ENCODE peak calls at places on chromosomes 12 and 14, in nine cellular contexts. H, X, P, A, F, C, Y, M and B are unnamed samples.

GRCh38 chr12:106113446-106114083 is 25.2 kb downstream of the NUAK1 start:
- DNase-seq in M (no peak), F (no peak), C (peak; percentile 76), Y (no peak), H (no peak), X (peak; percentile 52), A (no peak), P (no peak), B (no peak)

GRCh38 chr12:128268348-128268725 is 1.4 kb downstream of the TMEM132C start:
- DNase-seq in H (no peak), Y (no peak), C (no peak), A (no peak), F (no peak), X (no peak), P (no peak), M (peak; percentile 28), B (no peak)

GRCh38 chr12:130953783-130954543 is at the start of gene ADGRD1:
- DNase-seq in M (peak; percentile 62), A (peak; percentile 93), X (peak; percentile 88), Y (no peak), F (no peak), H (peak; percentile 3), P (no peak), C (no peak), B (peak; percentile 83)

GRCh38 chr12:7354521-7354920 is 50.6 kb downstream of the ACSM4 start:
- DNase-seq in Y (no peak), P (no peak), H (no peak), C (peak; percentile 49), M (no peak), A (no peak), X (no peak), F (no peak), B (no peak)

GRCh38 chr14:74302160-74302628 is 540 bp downstream of the ABCD4 start:
- DNase-seq in C (peak; percentile 55), P (no peak), F (no peak), M (no peak), X (peak; percentile 77), A (peak; percentile 56), Y (no peak), H (no peak), B (peak; percentile 75)

GRCh38 chr12:52395761-52396434 is 10.2 kb downstream of the KRT82 start:
- DNase-seq in M (peak; percentile 92), X (peak; percentile 52), H (peak; percentile 39), P (no peak), F (no peak), Y (no peak), C (peak; percentile 57), A (no peak), B (peak; percentile 3)

GRCh38 chr12:106142591-106143261 is 4.0 kb upstream of the NUAK1 start:
- DNase-seq in H (no peak), Y (no peak), P (no peak), A (no peak), M (no peak), X (no peak), C (no peak), F (no peak), B (no peak)

GRCh38 chr14:101347893-101348777 is 213.2 kb upstream of the DIO3 start:
- DNase-seq in F (no peak), M (no peak), H (no peak), C (no peak), P (no peak), Y (no peak), X (no peak), A (no peak), B (no peak)

GRCh38 chr14:84477996-84478395 is 1051.9 kb upstream of the FLRT2 start:
- DNase-seq in F (no peak), M (no peak), X (no peak), C (no peak), Y (no peak), P (no peak), H (no peak), A (no peak), B (no peak)